ENCODE peak calls at places on chromosomes 4 and X, in four cellular contexts. G, S, I and T are unnamed samples.

GRCh38 chr4:385934-386707 is 48.5 kb downstream of the ZNF141 start:
- DNase-seq in G (no peak), S (no peak), I (no peak), T (no peak)

GRCh38 chr4:27666943-27667342 is 806.3 kb downstream of the STIM2 start:
- DNase-seq in G (no peak), S (no peak), I (no peak), T (no peak)

GRCh38 chr4:2787230-2788100 is 5.4 kb upstream of the SH3BP2 start:
- DNase-seq in G (peak), S (peak), I (no peak), T (peak)

GRCh38 chrX:4830880-4831557 is 1117.6 kb upstream of the PRKX start:
- DNase-seq in G (no peak), S (no peak), I (no peak), T (no peak)

GRCh38 chr4:91914176-91914804 is 389.5 kb upstream of the GRID2 start:
- DNase-seq in G (no peak), S (no peak), I (no peak), T (no peak)

GRCh38 chr4:108700358-108700757 is 50.0 kb downstream of the OSTC start:
- DNase-seq in G (no peak), S (no peak), I (no peak), T (no peak)

GRCh38 chr4:4284827-4285618 is 4.9 kb downstream of the LYAR start:
- DNase-seq in G (peak), S (no peak), I (no peak), T (no peak)

GRCh38 chr4:14646831-14647230 is 355.4 kb upstream of the CPEB2 start:
- DNase-seq in G (no peak), S (no peak), I (no peak), T (no peak)

GRCh38 chr4:129323630-129324029 is 227.7 kb downstream of the C4orf33 start:
- DNase-seq in G (no peak), S (no peak), I (no peak), T (no peak)

GRCh38 chrX:105317117-105317516 is 96.6 kb upstream of the TEX13A start:
- DNase-seq in G (no peak), S (no peak), I (no peak), T (no peak)

GRCh38 chrX:38189431-38190128 is 31.1 kb downstream of the SRPX start:
- DNase-seq in G (no peak), S (no peak), I (no peak), T (no peak)

GRCh38 chr4:39410415-39410814 is 3.7 kb downstream of the KLB start:
- DNase-seq in G (no peak), S (no peak), I (no peak), T (no peak)

GRCh38 chrX:82945332-82945731 is 562.8 kb upstream of the POU3F4 start:
- DNase-seq in G (no peak), S (no peak), I (no peak), T (no peak)

GRCh38 chr4:175092114-175092513 is 174.0 kb downstream of the ADAM29 start:
- DNase-seq in G (no peak), S (no peak), I (no peak), T (no peak)

GRCh38 chrX:6679550-6679949 is 144.6 kb upstream of the VCX3A start:
- DNase-seq in G (no peak), S (no peak), I (no peak), T (no peak)

GRCh38 chr4:148061795-148062194 is 329.9 kb downstream of the ARHGAP10 start:
- DNase-seq in G (no peak), S (no peak), I (no peak), T (no peak)

GRCh38 chrX:95427389-95427788 is 1257.3 kb upstream of the DIAPH2 start:
- DNase-seq in G (no peak), S (no peak), I (no peak), T (no peak)

GRCh38 chr4:181541396-181541795 is 701.8 kb upstream of the TENM3 start:
- DNase-seq in G (no peak), S (no peak), I (no peak), T (no peak)

GRCh38 chr4:139189417-139189749 is 12.4 kb upstream of the ELF2 start:
- DNase-seq in G (no peak), S (no peak), I (no peak), T (no peak)

GRCh38 chr4:77465271-77465670 is 140.3 kb upstream of the CXCL13 start:
- DNase-seq in G (no peak), S (no peak), I (no peak), T (no peak)

GRCh38 chr4:121057466-121057911 is 14.8 kb downstream of the NDNF start:
- DNase-seq in G (no peak), S (no peak), I (no peak), T (peak)

GRCh38 chr4:168527560-168527959 is 30.7 kb downstream of the PALLD start:
- DNase-seq in G (no peak), S (no peak), I (no peak), T (no peak)

GRCh38 chr4:102678107-102678506 is 82.7 kb downstream of the MANBA start:
- DNase-seq in G (no peak), S (no peak), I (no peak), T (no peak)

GRCh38 chr4:84573738-84574720 is 8.9 kb upstream of the CDS1 start:
- DNase-seq in G (no peak), S (no peak), I (no peak), T (no peak)

GRCh38 chr4:102598759-102599379 is 97.7 kb downstream of the NFKB1 start:
- DNase-seq in G (no peak), S (no peak), I (no peak), T (no peak)